ENCODE peak calls at places on chromosomes 6 and 20, in nine cellular contexts. T, Q, U, D, E, R, L, I and S are unnamed samples.

GRCh38 chr6:42751055-42751454 is 5.2 kb upstream of the TBCC start:
- DNase-seq in T (no peak), Q (no peak), U (no peak), D (no peak), E (no peak), R (peak; percentile 76), L (no peak), I (no peak), S (no peak)

GRCh38 chr6:43718387-43719105 is 31.0 kb upstream of the MRPS18A start:
- DNase-seq in T (no peak), Q (no peak), U (no peak), D (no peak), E (no peak), R (no peak), L (no peak), I (no peak), S (no peak)

GRCh38 chr6:137044366-137045220 is at the start of gene IL20RA:
- DNase-seq in T (no peak), Q (no peak), U (peak; percentile 21), D (peak; percentile 28), E (no peak), R (peak; percentile 33), L (no peak), I (no peak), S (no peak)

GRCh38 chr6:33878541-33878940 is 74.7 kb upstream of the MLN start:
- DNase-seq in T (no peak), Q (no peak), U (no peak), D (no peak), E (no peak), R (no peak), L (no peak), I (no peak), S (no peak)

GRCh38 chr20:14717124-14718004 is 380.0 kb upstream of the FLRT3 start:
- DNase-seq in T (no peak), Q (no peak), U (no peak), D (no peak), E (no peak), R (no peak), L (no peak), I (no peak), S (no peak)

GRCh38 chr6:73586416-73586974 is 65.7 kb upstream of the EEF1A1 start:
- DNase-seq in T (no peak), Q (no peak), U (no peak), D (no peak), E (peak; percentile 71), R (no peak), L (no peak), I (no peak), S (no peak)

GRCh38 chr20:50484271-50484976 is 25.8 kb upstream of the PTPN1 start:
- DNase-seq in T (no peak), Q (no peak), U (no peak), D (no peak), E (no peak), R (no peak), L (no peak), I (no peak), S (no peak)

GRCh38 chr20:62724692-62725595 is 16.3 kb downstream of the NTSR1 start:
- DNase-seq in T (no peak), Q (no peak), U (no peak), D (no peak), E (no peak), R (no peak), L (no peak), I (no peak), S (peak; percentile 7)

GRCh38 chr6:151430886-151431285 is 21.0 kb downstream of the RMND1 start:
- DNase-seq in T (no peak), Q (no peak), U (no peak), D (no peak), E (no peak), R (no peak), L (peak; percentile 22), I (no peak), S (no peak)

GRCh38 chr20:48463916-48464315 is 363.9 kb downstream of the PREX1 start:
- DNase-seq in T (no peak), Q (no peak), U (no peak), D (peak; percentile 7), E (peak; percentile 17), R (peak; percentile 35), L (no peak), I (no peak), S (no peak)

GRCh38 chr6:47852727-47853126 is 70.9 kb downstream of the OPN5 start:
- DNase-seq in T (no peak), Q (no peak), U (no peak), D (no peak), E (no peak), R (no peak), L (no peak), I (no peak), S (no peak)

GRCh38 chr20:63290677-63291472 is 2.1 kb upstream of the COL20A1 start:
- DNase-seq in T (no peak), Q (peak; percentile 85), U (peak; percentile 35), D (peak; percentile 77), E (peak; percentile 13), R (no peak), L (peak; percentile 63), I (peak; percentile 70), S (peak; percentile 76)

GRCh38 chr6:143058987-143059386 is 1.7 kb upstream of the AIG1 start:
- DNase-seq in T (no peak), Q (no peak), U (no peak), D (no peak), E (no peak), R (no peak), L (peak; percentile 31), I (no peak), S (no peak)

GRCh38 chr20:36317675-36318074 is 11.5 kb downstream of the DLGAP4 start:
- DNase-seq in T (no peak), Q (no peak), U (no peak), D (no peak), E (no peak), R (no peak), L (no peak), I (no peak), S (no peak)

GRCh38 chr6:63272397-63272796 is 47.4 kb downstream of the LGSN start:
- DNase-seq in T (no peak), Q (peak; percentile 8), U (no peak), D (no peak), E (peak; percentile 29), R (no peak), L (peak; percentile 52), I (peak; percentile 4), S (no peak)

GRCh38 chr20:32497589-32498224 is 87.4 kb downstream of the NOL4L start:
- DNase-seq in T (no peak), Q (no peak), U (no peak), D (peak; percentile 43), E (no peak), R (no peak), L (no peak), I (no peak), S (no peak)

GRCh38 chr6:123519191-123519510 is 117.6 kb downstream of the TRDN start:
- DNase-seq in T (no peak), Q (no peak), U (no peak), D (no peak), E (no peak), R (peak; percentile 16), L (no peak), I (no peak), S (no peak)

GRCh38 chr6:38493929-38494547 is 145.7 kb downstream of the BTBD9 start:
- DNase-seq in T (peak; percentile 72), Q (peak; percentile 28), U (peak; percentile 65), D (peak; percentile 81), E (peak; percentile 62), R (peak; percentile 81), L (peak; percentile 82), I (no peak), S (peak; percentile 74)

GRCh38 chr6:121932071-121933009 is 467.1 kb upstream of the HSF2 start:
- DNase-seq in T (no peak), Q (peak; percentile 33), U (no peak), D (peak; percentile 63), E (peak; percentile 52), R (peak; percentile 20), L (no peak), I (no peak), S (no peak)